ENCODE peak calls at places on chromosomes 1 and 21, in five cellular contexts. M, T, N, F and K are unnamed samples.

GRCh38 chr1:23436520-23437354 is 12.2 kb upstream of the TCEA3 start:
- DNase-seq in T (no peak), M (peak; percentile 61), N (no peak), F (no peak), K (no peak)

GRCh38 chr1:145983959-145984830 is 12.2 kb downstream of the TXNIP start:
- DNase-seq in N (no peak), F (no peak), T (no peak), M (no peak), K (no peak)

GRCh38 chr1:212514056-212514614 is 81.4 kb downstream of the NENF start:
- DNase-seq in T (peak; percentile 74), N (peak; percentile 62), M (no peak), F (no peak), K (peak; percentile 37)

GRCh38 chr1:222736972-222737371 is at the start of gene FAM177B:
- DNase-seq in F (peak; percentile 8), N (no peak), T (no peak), M (no peak), K (no peak)

GRCh38 chr1:197199923-197200467 is 53.5 kb upstream of the ASPM start:
- DNase-seq in M (no peak), T (peak; percentile 11), N (no peak), F (peak; percentile 48), K (peak; percentile 14)

GRCh38 chr21:36321325-36322082 is 1.5 kb downstream of the MORC3 start:
- DNase-seq in N (no peak), F (peak; percentile 60), M (no peak), T (peak; percentile 48), K (peak; percentile 17)

GRCh38 chr1:21066365-21067012 is 110.2 kb downstream of the EIF4G3 start:
- DNase-seq in F (no peak), T (no peak), N (no peak), M (no peak), K (no peak)

GRCh38 chr1:208093754-208094719 is 150.1 kb downstream of the PLXNA2 start:
- DNase-seq in F (peak; percentile 54), M (peak; percentile 67), N (peak; percentile 85), T (peak; percentile 46), K (peak; percentile 79)

GRCh38 chr1:107767156-107767582 is 197.8 kb downstream of the VAV3 start:
- DNase-seq in M (no peak), N (no peak), T (no peak), F (peak; percentile 68), K (no peak)

GRCh38 chr1:44154665-44155064 is 13.2 kb upstream of the KLF18 start:
- DNase-seq in F (no peak), T (peak; percentile 18), M (no peak), N (no peak), K (no peak)

GRCh38 chr1:96206451-96206850 is 515.1 kb upstream of the PTBP2 start:
- DNase-seq in M (no peak), T (no peak), F (no peak), N (no peak), K (no peak)

GRCh38 chr1:239725371-239725770 is 339.0 kb downstream of the CHRM3 start:
- DNase-seq in F (peak; percentile 25), T (no peak), M (no peak), N (no peak), K (no peak)

GRCh38 chr1:38101037-38101782 is 54.6 kb upstream of the POU3F1 start:
- DNase-seq in F (no peak), N (no peak), T (no peak), M (no peak), K (no peak)

GRCh38 chr1:30633294-30633693 is 90.1 kb downstream of the MATN1 start:
- DNase-seq in F (no peak), N (no peak), M (no peak), T (no peak), K (no peak)

GRCh38 chr1:110605446-110605845 is 712 bp downstream of the KCNA2 start:
- DNase-seq in T (no peak), M (no peak), F (no peak), N (no peak), K (no peak)

GRCh38 chr1:216221260-216221700 is 202.0 kb downstream of the USH2A start:
- DNase-seq in F (peak; percentile 92), N (no peak), M (peak; percentile 7), T (peak; percentile 75), K (peak; percentile 64)

GRCh38 chr1:223137402-223138100 is 5.5 kb downstream of the TLR5 start:
- DNase-seq in N (no peak), M (no peak), F (no peak), T (peak; percentile 18), K (peak; percentile 87)

GRCh38 chr1:117655220-117655577 is 49.4 kb downstream of the TENT5C start:
- DNase-seq in N (no peak), T (peak; percentile 25), M (no peak), F (no peak), K (no peak)

GRCh38 chr1:36351222-36351977 is 28.0 kb upstream of the EVA1B start:
- DNase-seq in M (no peak), N (no peak), T (peak; percentile 97), F (no peak), K (peak; percentile 93)

GRCh38 chr1:111221633-111222286 is 5.8 kb upstream of the CHI3L2 start:
- DNase-seq in M (peak; percentile 46), F (no peak), T (peak; percentile 82), N (no peak), K (no peak)

GRCh38 chr21:46093668-46094400 is 4.1 kb upstream of the COL6A2 start:
- DNase-seq in T (no peak), N (no peak), M (no peak), F (no peak), K (no peak)

GRCh38 chr1:78755986-78756385 is 106.4 kb downstream of the IFI44 start:
- DNase-seq in M (no peak), N (no peak), F (no peak), T (no peak), K (no peak)

GRCh38 chr1:97093742-97094141 is 372.2 kb downstream of the PTBP2 start:
- DNase-seq in M (no peak), T (no peak), F (no peak), N (no peak), K (peak; percentile 69)

GRCh38 chr1:152970495-152970894 is at the start of gene SPRR4:
- DNase-seq in T (no peak), N (no peak), F (no peak), M (no peak), K (no peak)

GRCh38 chr1:235018161-235018560 is 110.5 kb downstream of the TOMM20 start:
- DNase-seq in N (no peak), M (no peak), F (no peak), T (peak; percentile 94), K (peak; percentile 99)